ENCODE peak calls at places on chromosomes 2 and 18, in seven cellular contexts. P, R, J, T, W, X and N are unnamed samples.

GRCh38 chr2:191206613-191207471 is 38.4 kb upstream of the MYO1B start:
- DNase-seq in X (no peak), J (no peak), W (no peak), R (no peak), P (no peak), T (no peak), N (no peak)

GRCh38 chr2:241018051-241018891 is 19.9 kb downstream of the SNED1 start:
- DNase-seq in J (no peak), W (no peak), P (no peak), T (no peak), X (no peak), R (no peak), N (no peak)

GRCh38 chr2:7467782-7468447 is 550.7 kb downstream of the RNF144A start:
- DNase-seq in R (no peak), P (no peak), J (no peak), W (no peak), X (peak), T (no peak), N (no peak)

GRCh38 chr18:54284967-54285785 is 15.9 kb downstream of the POLI start:
- DNase-seq in T (peak), J (peak), X (peak), P (peak), W (peak), R (peak), N (peak)

GRCh38 chr18:73986711-73987110 is 160.9 kb downstream of the FBXO15 start:
- DNase-seq in J (no peak), W (no peak), X (no peak), R (no peak), T (no peak), P (no peak), N (no peak)

GRCh38 chr2:195538937-195539336 is 118.1 kb upstream of the SLC39A10 start:
- DNase-seq in W (no peak), R (no peak), T (no peak), J (no peak), P (no peak), X (no peak), N (no peak)

GRCh38 chr2:12732663-12733062 is 15.9 kb downstream of the TRIB2 start:
- DNase-seq in T (no peak), R (no peak), X (no peak), J (no peak), W (no peak), P (no peak), N (no peak)

GRCh38 chr2:198499539-198499938 is 695.1 kb downstream of the PLCL1 start:
- DNase-seq in P (no peak), J (peak), X (no peak), W (no peak), R (no peak), T (peak), N (peak)

GRCh38 chr2:36449943-36450392 is 94.4 kb downstream of the CRIM1 start:
- DNase-seq in W (no peak), T (peak), J (no peak), P (no peak), X (no peak), R (no peak), N (no peak)

GRCh38 chr18:9101730-9102390 is 639 bp upstream of the NDUFV2 start:
- DNase-seq in X (no peak), T (peak), P (no peak), W (no peak), R (peak), J (peak), N (peak)

GRCh38 chr2:240277073-240277806 is 136.8 kb upstream of the OTOS start:
- DNase-seq in T (peak), R (peak), W (no peak), J (no peak), P (no peak), X (no peak), N (peak)

GRCh38 chr2:121690095-121690494 is 40.8 kb upstream of the CLASP1 start:
- DNase-seq in X (no peak), J (no peak), T (no peak), W (peak), R (no peak), P (no peak), N (no peak)

GRCh38 chr2:181169459-181169858 is 189.1 kb downstream of the UBE2E3 start:
- DNase-seq in X (no peak), T (no peak), W (no peak), P (no peak), J (no peak), R (no peak), N (no peak)

GRCh38 chr18:61998957-61999356 is 106.2 kb upstream of the RNF152 start:
- DNase-seq in W (peak), X (no peak), R (peak), J (peak), T (peak), P (peak), N (peak)

GRCh38 chr2:156430978-156431358 is 5.2 kb upstream of the GPD2 start:
- DNase-seq in W (peak), P (peak), R (peak), T (peak), J (peak), X (no peak), N (peak)

GRCh38 chr18:74784791-74785190 is 187.1 kb downstream of the ZNF407 start:
- DNase-seq in J (no peak), R (no peak), T (no peak), X (no peak), P (no peak), W (no peak), N (no peak)

GRCh38 chr2:151534001-151534400 is 124.3 kb downstream of the RIF1 start:
- DNase-seq in J (no peak), R (no peak), W (no peak), P (no peak), T (no peak), X (no peak), N (no peak)

GRCh38 chr2:95076705-95077520 is 44.7 kb downstream of the MRPS5 start:
- DNase-seq in T (peak), X (peak), P (no peak), W (peak), J (peak), R (peak), N (peak)

GRCh38 chr2:19488009-19488691 is 129.7 kb upstream of the OSR1 start:
- DNase-seq in X (peak), R (peak), T (peak), P (peak), J (peak), W (peak), N (peak)